ENCODE peak calls at places on chromosomes 3 and 15, in six cellular contexts. S is K562, B is IMR-90, T is H1, Q is GM12878, O is HepG2. U is an unnamed sample.

GRCh38 chr3:57544181-57545125 is at the start of gene DNAH12:
- DNase-seq in O (peak; percentile 64), S (peak; percentile 58), T (peak; percentile 91), Q (no peak), B (no peak), U (peak; percentile 8)

GRCh38 chr3:9347086-9347485 is 15.8 kb upstream of the THUMPD3 start:
- DNase-seq in S (no peak), O (no peak), Q (no peak), T (no peak), B (peak; percentile 69), U (no peak)

GRCh38 chr3:142447308-142447851 is 457 bp downstream of the XRN1 start:
- DNase-seq in B (peak; percentile 46), S (peak; percentile 56), T (no peak), O (peak; percentile 39), Q (no peak), U (peak; percentile 49)

GRCh38 chr15:64883097-64883581 is 28.6 kb upstream of the ANKDD1A start:
- DNase-seq in B (peak; percentile 33), Q (peak; percentile 83), O (no peak), S (no peak), T (no peak), U (no peak)

GRCh38 chr15:29014493-29014892 is 128.7 kb downstream of the APBA2 start:
- DNase-seq in Q (no peak), S (no peak), B (no peak), T (no peak), O (no peak), U (no peak)

GRCh38 chr15:93087825-93088199 is 1.2 kb downstream of the RGMA start:
- DNase-seq in T (peak; percentile 84), O (peak; percentile 22), Q (peak; percentile 15), S (peak; percentile 61), B (peak; percentile 5), U (peak; percentile 72)

GRCh38 chr3:197306374-197307086 is 8.1 kb upstream of the DLG1 start:
- DNase-seq in B (peak; percentile 90), O (peak; percentile 77), T (no peak), S (no peak), Q (no peak), U (no peak)

GRCh38 chr3:137647179-137647578 is 116.9 kb upstream of the SOX14 start:
- DNase-seq in S (no peak), O (no peak), T (no peak), B (no peak), Q (no peak), U (no peak)

GRCh38 chr3:11464356-11464755 is 179.4 kb downstream of the VGLL4 start:
- DNase-seq in Q (no peak), T (no peak), S (no peak), O (no peak), B (no peak), U (no peak)

GRCh38 chr3:5633960-5634359 is 446.5 kb downstream of the EDEM1 start:
- DNase-seq in Q (no peak), S (no peak), T (no peak), O (no peak), B (no peak), U (no peak)

GRCh38 chr15:78340243-78341056 is at the start of gene CRABP1:
- DNase-seq in S (no peak), B (no peak), T (peak; percentile 84), O (no peak), Q (no peak), U (peak; percentile 27)

GRCh38 chr3:4721511-4721911 is 228.4 kb downstream of the ITPR1 start:
- DNase-seq in O (no peak), S (no peak), T (no peak), Q (no peak), B (peak; percentile 95), U (no peak)

GRCh38 chr15:24957691-24958090 is 2.9 kb downstream of the SNRPN start:
- DNase-seq in O (no peak), B (no peak), T (no peak), S (no peak), Q (no peak), U (no peak)
- H3K4me3 ChIP-seq in O (peak overlapping the region; percentile 3), B (peak overlapping the region; percentile 9), T (peak overlapping the region; percentile 70), S (no peak overlapping the region), Q (peak overlapping the region; percentile 76), U (no peak overlapping the region)

GRCh38 chr15:41825572-41826535 is 2.0 kb upstream of the JMJD7 start:
- DNase-seq in Q (no peak), O (no peak), B (no peak), S (no peak), T (no peak), U (no peak)

GRCh38 chr15:41829959-41830646 is 2.2 kb downstream of the JMJD7 start:
- DNase-seq in B (no peak), T (no peak), Q (no peak), S (no peak), O (no peak), U (no peak)

GRCh38 chr15:41827290-41827879 is 507 bp upstream of the JMJD7 start:
- DNase-seq in Q (no peak), B (no peak), T (peak; percentile 80), O (no peak), S (no peak), U (no peak)

GRCh38 chr15:41828747-41829270 is 917 bp downstream of the JMJD7 start:
- DNase-seq in B (peak; percentile 32), S (no peak), Q (no peak), O (no peak), T (no peak), U (no peak)

DNA sequence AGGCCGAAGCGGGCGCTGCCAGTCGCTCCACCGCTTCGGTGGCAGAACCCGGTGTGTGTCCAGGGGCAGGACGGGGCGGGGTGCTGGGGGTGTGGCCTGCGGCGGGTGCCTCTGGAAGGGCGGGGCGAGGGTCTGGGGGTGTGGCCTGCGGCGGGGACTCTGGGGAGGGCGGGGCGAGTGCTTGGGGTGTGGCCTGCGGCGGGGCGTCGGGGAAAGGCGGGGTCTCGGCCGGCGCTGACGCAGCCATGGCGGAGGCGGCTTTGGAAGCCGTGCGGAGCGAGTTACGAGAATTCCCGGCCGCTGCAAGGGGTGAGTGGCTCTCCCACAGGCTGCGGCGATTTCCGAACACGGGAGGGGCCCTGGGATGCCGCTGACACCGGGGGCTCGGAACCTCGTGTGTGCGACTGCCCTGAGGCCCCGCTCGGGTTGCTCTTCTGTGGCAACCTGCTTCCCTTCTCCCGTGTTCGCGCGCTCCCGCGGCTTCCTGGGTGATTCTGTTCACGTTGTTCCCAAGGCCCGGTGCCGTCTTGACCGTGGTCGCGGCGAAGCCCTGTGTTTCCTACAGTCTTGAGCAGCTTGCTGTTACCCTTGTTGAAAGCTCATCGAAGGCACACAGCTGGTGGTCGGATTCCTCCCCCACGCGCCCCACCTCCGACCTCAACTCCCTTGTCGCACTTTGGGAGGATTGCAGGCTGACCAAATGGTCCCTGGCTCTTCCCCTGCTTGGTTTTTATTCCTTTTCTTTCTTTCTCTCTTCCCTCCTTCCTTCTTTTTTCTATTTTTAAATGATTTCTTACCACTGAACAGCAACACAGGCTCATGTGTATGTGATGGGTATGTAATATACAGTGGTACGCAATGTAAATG is at the start of gene JMJD7:
- DNase-seq in T (peak; percentile 98), O (peak; percentile 61), B (peak; percentile 81), Q (peak; percentile 44), S (peak; percentile 90), U (peak; percentile 78)
- TF ChIP-seq POLR2A in T (no peak), O (peak; percentile 90), B (peak; percentile 59), Q (peak; percentile 84), S (peak; percentile 82), U (peak; percentile 62)

GRCh38 chr15:99956820-99957641 is 223.8 kb upstream of the LYSMD4 start:
- DNase-seq in B (no peak), T (peak; percentile 40), Q (no peak), O (no peak), S (no peak), U (no peak)
- TF ChIP-seq RFX5 in B (no peak), T (no peak), Q (no peak), O (no peak), S (no peak), U (no peak)

DNA sequence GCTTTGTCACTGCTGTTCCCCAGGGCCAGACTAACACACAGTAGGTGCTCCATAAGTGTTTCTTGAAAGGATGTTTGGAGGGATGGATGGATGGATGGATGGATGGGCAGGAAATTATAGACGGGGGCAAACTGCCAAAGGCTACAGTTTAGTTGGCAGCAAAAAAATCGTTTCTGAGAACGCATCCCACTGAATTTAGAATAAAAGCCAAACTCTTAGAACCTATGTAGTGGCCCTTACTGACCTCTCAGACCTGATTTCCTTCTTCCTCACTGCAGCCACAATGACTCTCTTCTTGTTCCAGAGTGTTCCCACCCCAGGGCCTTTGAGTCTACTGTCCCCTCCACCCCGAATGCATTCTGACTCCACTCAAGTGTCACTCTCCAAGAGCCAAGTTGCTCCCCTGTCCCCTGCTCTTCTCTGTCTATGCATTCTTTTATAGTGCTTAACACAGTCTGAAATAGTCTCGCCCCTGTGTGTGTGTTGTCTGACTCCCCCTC is 5.2 kb upstream of the GATA2 start:
- DNase-seq in O (no peak), B (no peak), S (no peak), Q (no peak), T (no peak), U (no peak)
- H3K4me3 ChIP-seq in O (no peak overlapping the region), B (no peak overlapping the region), S (no peak overlapping the region), Q (no peak overlapping the region), T (no peak overlapping the region), U (peak overlapping the region; percentile 73)

GRCh38 chr3:64684715-64685261 is 3.0 kb downstream of the ADAMTS9 start:
- DNase-seq in T (peak; percentile 61), O (no peak), B (peak; percentile 46), S (no peak), Q (no peak), U (no peak)
- TF ChIP-seq POLR2A in T (no peak), O (no peak), B (no peak), S (no peak), Q (no peak), U (no peak)

DNA sequence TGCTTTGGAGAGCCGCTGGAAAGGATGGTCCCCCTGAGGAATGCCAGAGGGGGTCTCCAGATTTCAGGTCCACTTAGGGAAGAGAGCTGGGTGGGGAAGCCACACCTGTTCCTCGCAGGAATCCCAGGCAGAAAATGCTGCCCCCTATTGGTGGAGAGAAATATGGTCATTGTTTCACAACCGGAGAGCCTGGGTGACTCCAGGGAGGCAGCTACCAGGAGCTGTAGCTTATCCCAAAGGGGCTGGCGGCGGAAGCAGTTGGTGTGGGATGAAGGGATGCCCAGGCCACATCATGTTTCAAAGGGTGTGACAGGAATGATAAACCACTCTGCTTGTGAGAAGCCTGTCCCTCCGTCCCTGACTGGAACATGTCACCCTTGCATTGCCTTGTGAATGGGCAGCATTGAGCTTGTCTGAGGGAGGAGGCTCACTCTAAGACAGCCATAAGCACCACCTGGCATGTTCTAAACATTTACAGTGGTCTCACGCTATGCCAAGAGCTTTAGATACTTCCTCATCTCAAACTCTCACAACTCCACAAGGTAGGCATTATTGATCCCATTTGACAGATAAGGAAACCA is 34.5 kb downstream of the POMGNT2 start:
- DNase-seq in S (peak; percentile 59), Q (no peak), T (peak; percentile 77), O (peak; percentile 23), B (no peak), U (no peak)
- TF ChIP-seq RFX5 in S (no peak), Q (no peak), T (no peak), O (no peak), B (no peak), U (no peak)

GRCh38 chr3:153221748-153222162 is 59.7 kb downstream of the RAP2B start:
- DNase-seq in B (peak; percentile 99), Q (peak; percentile 31), S (peak; percentile 90), T (no peak), O (no peak), U (no peak)
- H3K4me3 ChIP-seq in B (no peak overlapping the region), Q (no peak overlapping the region), S (no peak overlapping the region), T (no peak overlapping the region), O (no peak overlapping the region), U (no peak overlapping the region)

GRCh38 chr15:85840079-85840801 is 45.5 kb upstream of the KLHL25 start:
- DNase-seq in B (peak; percentile 41), O (peak; percentile 85), Q (peak; percentile 23), S (peak; percentile 73), T (peak; percentile 95), U (peak; percentile 90)
- TF ChIP-seq POLR2A in B (no peak), O (no peak), Q (no peak), S (no peak), T (no peak), U (no peak)

U was measured in A549.